ENCODE peak calls at places on chromosomes 5 and 9, in nine cellular contexts. T is AG04450; D is iris pigment epithelial cell; O is stimulated activated CD8-positive, alpha-beta memory T cell treated with anti-CD3 and anti-CD28 coated beads, Interleukin-7, amount 100 ng/mL, for 24 hours; S is anterior cingulate cortex; R is NCI-H1417; E is GM12865; J is Kasumi-1; H is hypothalamus. V is an unnamed sample.

GRCh38 chr5:51226420-51226735 is 156.9 kb upstream of the ISL1 start:
- DNase-seq in T (no peak), E (no peak), R (peak; percentile 69), H (no peak), J (no peak), D (no peak), O (no peak), S (no peak), V (no peak)

GRCh38 chr5:87002485-87002884 is 265.2 kb upstream of the RASA1 start:
- DNase-seq in R (no peak), T (no peak), H (no peak), J (no peak), D (no peak), S (no peak), E (no peak), O (no peak), V (no peak)

GRCh38 chr5:169767938-169768337 is 130.9 kb downstream of the DOCK2 start:
- DNase-seq in O (no peak), E (no peak), J (no peak), T (no peak), D (no peak), S (no peak), H (no peak), R (no peak), V (no peak)

GRCh38 chr5:157689942-157690689 is 18.8 kb downstream of the C5orf52 start:
- DNase-seq in D (no peak), H (no peak), J (no peak), O (no peak), E (peak; percentile 19), T (no peak), S (no peak), R (no peak), V (no peak)

GRCh38 chr5:139655727-139656271 is 7.7 kb downstream of the CXXC5 start:
- DNase-seq in R (no peak), J (no peak), H (no peak), D (no peak), T (no peak), O (no peak), E (no peak), S (no peak), V (no peak)

GRCh38 chr9:16689352-16689938 is 181.0 kb downstream of the BNC2 start:
- DNase-seq in S (no peak), J (no peak), R (peak; percentile 67), T (no peak), H (no peak), D (peak; percentile 40), E (no peak), O (no peak), V (no peak)

GRCh38 chr9:71891557-71892189 is 19.3 kb downstream of the ABHD17B start:
- DNase-seq in S (no peak), E (no peak), T (no peak), D (no peak), H (no peak), O (no peak), J (no peak), R (no peak), V (no peak)

GRCh38 chr9:106859957-106860715 is 2.8 kb upstream of the ZNF462 start:
- DNase-seq in J (no peak), R (no peak), H (no peak), D (peak; percentile 37), T (no peak), S (no peak), E (no peak), O (no peak), V (no peak)

GRCh38 chr5:112576298-112576925 is 157.3 kb upstream of the EPB41L4A start:
- DNase-seq in S (peak; percentile 38), R (no peak), O (no peak), J (no peak), D (no peak), H (peak; percentile 51), T (no peak), E (no peak), V (no peak)